ENCODE peak calls at places on chromosomes 6 and 20, in ten cellular contexts. One of them, this sample, is unnamed.
A peak's percentile ranks its signal among the peaks of the same experiment; 100 is the strongest.

GRCh38 chr6:122838060-122838780 is 49.2 kb downstream of the SMPDL3A start:
- DNase-seq in adrenal gland: no peak
- DNase-seq in mesenchymal stem cell: peak; percentile 26
- DNase-seq in keratinocyte: no peak
- DNase-seq in Peyer's patch: no peak
- DNase-seq in CD8-positive, alpha-beta T cell: no peak
- DNase-seq in naive thymus-derived CD4-positive, alpha-beta T cell: no peak
- DNase-seq in uterus: no peak
- DNase-seq in pancreas: no peak
- DNase-seq in CD8-positive, alpha-beta memory T cell: no peak
- DNase-seq in this sample: no peak

GRCh38 chr6:131954775-131955107 is 3.6 kb upstream of the CCN2 start:
- DNase-seq in keratinocyte: no peak
- DNase-seq in CD8-positive, alpha-beta T cell: no peak
- DNase-seq in pancreas: peak; percentile 69
- DNase-seq in adrenal gland: no peak
- DNase-seq in uterus: peak; percentile 28
- DNase-seq in mesenchymal stem cell: peak; percentile 95
- DNase-seq in CD8-positive, alpha-beta memory T cell: no peak
- DNase-seq in Peyer's patch: peak; percentile 71
- DNase-seq in naive thymus-derived CD4-positive, alpha-beta T cell: no peak
- DNase-seq in this sample: peak; percentile 65

GRCh38 chr6:87282743-87283142 is 39.6 kb upstream of the SMIM8 start:
- DNase-seq in adrenal gland: no peak
- DNase-seq in uterus: no peak
- DNase-seq in CD8-positive, alpha-beta memory T cell: no peak
- DNase-seq in pancreas: no peak
- DNase-seq in Peyer's patch: no peak
- DNase-seq in CD8-positive, alpha-beta T cell: no peak
- DNase-seq in mesenchymal stem cell: no peak
- DNase-seq in naive thymus-derived CD4-positive, alpha-beta T cell: no peak
- DNase-seq in keratinocyte: no peak
- DNase-seq in this sample: no peak

GRCh38 chr20:43941476-43942212 is 27.0 kb downstream of the TOX2 start:
- DNase-seq in naive thymus-derived CD4-positive, alpha-beta T cell: no peak
- DNase-seq in CD8-positive, alpha-beta memory T cell: no peak
- DNase-seq in mesenchymal stem cell: no peak
- DNase-seq in adrenal gland: no peak
- DNase-seq in uterus: no peak
- DNase-seq in pancreas: no peak
- DNase-seq in Peyer's patch: no peak
- DNase-seq in keratinocyte: no peak
- DNase-seq in CD8-positive, alpha-beta T cell: no peak
- DNase-seq in this sample: no peak

GRCh38 chr6:34301408-34301807 is 52.6 kb upstream of the SMIM29 start:
- DNase-seq in pancreas: peak; percentile 38
- DNase-seq in keratinocyte: no peak
- DNase-seq in CD8-positive, alpha-beta T cell: no peak
- DNase-seq in CD8-positive, alpha-beta memory T cell: no peak
- DNase-seq in mesenchymal stem cell: peak; percentile 77
- DNase-seq in Peyer's patch: no peak
- DNase-seq in adrenal gland: peak; percentile 39
- DNase-seq in uterus: peak; percentile 63
- DNase-seq in naive thymus-derived CD4-positive, alpha-beta T cell: no peak
- DNase-seq in this sample: peak; percentile 91

GRCh38 chr6:164925681-164926530 is 383.5 kb downstream of the C6orf118 start:
- DNase-seq in mesenchymal stem cell: no peak
- DNase-seq in uterus: no peak
- DNase-seq in keratinocyte: no peak
- DNase-seq in adrenal gland: no peak
- DNase-seq in naive thymus-derived CD4-positive, alpha-beta T cell: no peak
- DNase-seq in pancreas: no peak
- DNase-seq in CD8-positive, alpha-beta memory T cell: no peak
- DNase-seq in CD8-positive, alpha-beta T cell: no peak
- DNase-seq in Peyer's patch: no peak
- DNase-seq in this sample: no peak

GRCh38 chr20:38730989-38731737 is 6.9 kb downstream of the SLC32A1 start:
- DNase-seq in mesenchymal stem cell: peak; percentile 61
- DNase-seq in keratinocyte: no peak
- DNase-seq in CD8-positive, alpha-beta memory T cell: peak; percentile 64
- DNase-seq in naive thymus-derived CD4-positive, alpha-beta T cell: peak; percentile 75
- DNase-seq in adrenal gland: peak; percentile 76
- DNase-seq in pancreas: peak; percentile 65
- DNase-seq in uterus: peak; percentile 49
- DNase-seq in CD8-positive, alpha-beta T cell: peak; percentile 66
- DNase-seq in Peyer's patch: peak; percentile 84
- DNase-seq in this sample: peak; percentile 79

GRCh38 chr20:4916991-4917881 is 84.1 kb downstream of the SLC23A2 start:
- DNase-seq in Peyer's patch: no peak
- DNase-seq in adrenal gland: no peak
- DNase-seq in mesenchymal stem cell: peak; percentile 18
- DNase-seq in pancreas: no peak
- DNase-seq in CD8-positive, alpha-beta T cell: no peak
- DNase-seq in keratinocyte: no peak
- DNase-seq in naive thymus-derived CD4-positive, alpha-beta T cell: no peak
- DNase-seq in CD8-positive, alpha-beta memory T cell: no peak
- DNase-seq in uterus: no peak
- DNase-seq in this sample: no peak

GRCh38 chr6:163417595-163417994 is 3.1 kb downstream of the QKI start:
- DNase-seq in adrenal gland: no peak
- DNase-seq in pancreas: no peak
- DNase-seq in naive thymus-derived CD4-positive, alpha-beta T cell: no peak
- DNase-seq in mesenchymal stem cell: no peak
- DNase-seq in CD8-positive, alpha-beta T cell: no peak
- DNase-seq in CD8-positive, alpha-beta memory T cell: no peak
- DNase-seq in uterus: no peak
- DNase-seq in keratinocyte: no peak
- DNase-seq in Peyer's patch: no peak
- DNase-seq in this sample: no peak

GRCh38 chr6:163416380-163416629 is 1.8 kb downstream of the QKI start:
- DNase-seq in naive thymus-derived CD4-positive, alpha-beta T cell: no peak
- DNase-seq in CD8-positive, alpha-beta T cell: no peak
- DNase-seq in CD8-positive, alpha-beta memory T cell: no peak
- DNase-seq in pancreas: no peak
- DNase-seq in mesenchymal stem cell: no peak
- DNase-seq in adrenal gland: no peak
- DNase-seq in Peyer's patch: no peak
- DNase-seq in keratinocyte: no peak
- DNase-seq in uterus: no peak
- DNase-seq in this sample: no peak

GRCh38 chr6:163415620-163416379 is 1.3 kb downstream of the QKI start:
- DNase-seq in keratinocyte: no peak
- DNase-seq in pancreas: peak; percentile 33
- DNase-seq in mesenchymal stem cell: peak; percentile 75
- DNase-seq in Peyer's patch: peak; percentile 61
- DNase-seq in CD8-positive, alpha-beta T cell: peak; percentile 9
- DNase-seq in adrenal gland: peak; percentile 47
- DNase-seq in CD8-positive, alpha-beta memory T cell: peak; percentile 40
- DNase-seq in uterus: peak; percentile 30
- DNase-seq in naive thymus-derived CD4-positive, alpha-beta T cell: peak; percentile 46
- DNase-seq in this sample: peak; percentile 73

GRCh38 chr6:163415176-163415619 is 680 bp downstream of the QKI start:
- DNase-seq in uterus: peak; percentile 41
- DNase-seq in keratinocyte: no peak
- DNase-seq in adrenal gland: peak; percentile 46
- DNase-seq in naive thymus-derived CD4-positive, alpha-beta T cell: peak; percentile 36
- DNase-seq in CD8-positive, alpha-beta T cell: peak; percentile 11
- DNase-seq in Peyer's patch: peak; percentile 52
- DNase-seq in mesenchymal stem cell: no peak
- DNase-seq in pancreas: peak; percentile 42
- DNase-seq in CD8-positive, alpha-beta memory T cell: peak; percentile 35
- DNase-seq in this sample: no peak

DNA sequence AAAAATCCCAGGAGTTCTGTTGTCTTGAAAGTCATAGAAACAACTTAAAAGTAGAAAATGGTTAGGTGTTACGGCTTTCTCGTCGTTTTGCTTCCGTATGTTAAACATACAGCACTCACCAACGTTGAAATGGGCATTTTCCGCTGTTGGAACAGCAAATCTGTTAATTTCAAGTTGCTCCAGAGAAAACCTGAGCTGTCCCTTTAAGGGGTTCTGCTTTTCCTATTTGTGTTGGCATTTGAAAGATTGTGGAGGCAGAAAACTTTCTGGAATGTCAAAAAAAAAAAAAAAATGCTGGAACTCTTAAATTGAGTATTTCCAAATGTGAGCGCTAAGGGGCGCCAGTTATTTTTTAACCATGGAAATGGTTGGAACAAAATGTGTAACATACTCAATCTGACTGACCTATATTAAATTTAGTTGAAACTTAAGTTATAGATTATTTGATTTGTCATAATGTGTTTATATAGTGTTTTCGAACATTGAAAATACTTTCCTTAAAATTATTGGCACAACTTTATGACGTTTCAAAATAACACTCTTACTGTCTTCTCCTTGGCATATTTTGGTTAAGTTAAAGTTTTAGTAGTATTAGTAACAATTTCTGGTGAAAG is 2.2 kb downstream of the QKI start:
- DNase-seq in pancreas: peak; percentile 53
- DNase-seq in mesenchymal stem cell: peak; percentile 90
- DNase-seq in CD8-positive, alpha-beta memory T cell: peak; percentile 30
- DNase-seq in CD8-positive, alpha-beta T cell: peak; percentile 10
- DNase-seq in keratinocyte: no peak
- DNase-seq in uterus: no peak
- DNase-seq in adrenal gland: peak; percentile 74
- DNase-seq in naive thymus-derived CD4-positive, alpha-beta T cell: peak; percentile 47
- DNase-seq in Peyer's patch: peak; percentile 63
- DNase-seq in this sample: no peak
- H3K27me3 ChIP-seq in pancreas: no peaks in the 10 kb centered on the region
- H3K27me3 ChIP-seq in mesenchymal stem cell: no peaks in the 10 kb centered on the region
- H3K27me3 ChIP-seq in CD8-positive, alpha-beta memory T cell: no peaks in the 10 kb centered on the region
- H3K27me3 ChIP-seq in CD8-positive, alpha-beta T cell: no peaks in the 10 kb centered on the region
- H3K27me3 ChIP-seq in keratinocyte: no peaks in the 10 kb centered on the region
- H3K27me3 ChIP-seq in uterus: no peaks in the 10 kb centered on the region
- H3K27me3 ChIP-seq in adrenal gland: no peaks in the 10 kb centered on the region
- H3K27me3 ChIP-seq in naive thymus-derived CD4-positive, alpha-beta T cell: no peaks in the 10 kb centered on the region
- H3K27me3 ChIP-seq in Peyer's patch: no peaks in the 10 kb centered on the region
- H3K27me3 ChIP-seq in this sample: no peaks in the 10 kb centered on the region

DNA sequence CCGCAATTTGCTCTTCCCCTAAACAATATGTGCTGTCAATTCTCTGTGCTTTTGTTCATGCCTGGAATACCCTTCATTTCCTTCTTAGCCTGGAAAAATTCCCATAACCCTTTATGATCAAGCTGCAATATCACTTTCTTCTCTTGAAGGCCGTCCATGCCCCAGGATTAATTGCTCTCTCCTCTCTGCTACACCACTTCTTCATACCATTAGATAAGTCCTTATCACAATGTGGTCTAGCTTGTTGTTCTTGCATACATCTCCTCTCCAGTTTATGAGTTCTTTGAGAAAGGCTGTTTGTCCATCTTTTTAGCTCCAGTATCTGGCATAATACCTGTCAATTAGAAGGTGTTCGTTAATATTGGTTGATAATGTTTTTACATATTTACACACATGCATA is 111.2 kb upstream of the SAMD5 start:
- DNase-seq in adrenal gland: no peak
- DNase-seq in pancreas: no peak
- DNase-seq in CD8-positive, alpha-beta memory T cell: no peak
- DNase-seq in CD8-positive, alpha-beta T cell: no peak
- DNase-seq in mesenchymal stem cell: no peak
- DNase-seq in uterus: no peak
- DNase-seq in Peyer's patch: no peak
- DNase-seq in naive thymus-derived CD4-positive, alpha-beta T cell: no peak
- DNase-seq in keratinocyte: no peak
- DNase-seq in this sample: no peak
- H3K27me3 ChIP-seq in adrenal gland: no peaks in the 10 kb centered on the region
- H3K27me3 ChIP-seq in pancreas: no peaks in the 10 kb centered on the region
- H3K27me3 ChIP-seq in CD8-positive, alpha-beta memory T cell: no peaks in the 10 kb centered on the region
- H3K27me3 ChIP-seq in CD8-positive, alpha-beta T cell: no peaks in the 10 kb centered on the region
- H3K27me3 ChIP-seq in mesenchymal stem cell: no peaks in the 10 kb centered on the region
- H3K27me3 ChIP-seq in uterus: no peaks in the 10 kb centered on the region
- H3K27me3 ChIP-seq in Peyer's patch: no peaks in the 10 kb centered on the region
- H3K27me3 ChIP-seq in naive thymus-derived CD4-positive, alpha-beta T cell: no peaks in the 10 kb centered on the region
- H3K27me3 ChIP-seq in keratinocyte: no peaks in the 10 kb centered on the region
- H3K27me3 ChIP-seq in this sample: no peaks in the 10 kb centered on the region

GRCh38 chr6:150599199-150600002 is at the start of gene PLEKHG1:
- DNase-seq in mesenchymal stem cell: peak; percentile 16
- DNase-seq in Peyer's patch: peak; percentile 92
- DNase-seq in CD8-positive, alpha-beta memory T cell: peak; percentile 61
- DNase-seq in keratinocyte: no peak
- DNase-seq in pancreas: peak; percentile 53
- DNase-seq in adrenal gland: peak; percentile 56
- DNase-seq in CD8-positive, alpha-beta T cell: peak; percentile 18
- DNase-seq in naive thymus-derived CD4-positive, alpha-beta T cell: peak; percentile 50
- DNase-seq in uterus: peak; percentile 69
- DNase-seq in this sample: peak; percentile 87

GRCh38 chr6:150593119-150593518 is 6.6 kb upstream of the PLEKHG1 start:
- DNase-seq in CD8-positive, alpha-beta T cell: no peak
- DNase-seq in pancreas: no peak
- DNase-seq in Peyer's patch: no peak
- DNase-seq in mesenchymal stem cell: no peak
- DNase-seq in keratinocyte: no peak
- DNase-seq in adrenal gland: no peak
- DNase-seq in naive thymus-derived CD4-positive, alpha-beta T cell: no peak
- DNase-seq in CD8-positive, alpha-beta memory T cell: no peak
- DNase-seq in uterus: no peak
- DNase-seq in this sample: no peak

GRCh38 chr6:150598858-150599198 is 857 bp upstream of the PLEKHG1 start:
- DNase-seq in naive thymus-derived CD4-positive, alpha-beta T cell: no peak
- DNase-seq in uterus: no peak
- DNase-seq in Peyer's patch: no peak
- DNase-seq in adrenal gland: no peak
- DNase-seq in keratinocyte: no peak
- DNase-seq in CD8-positive, alpha-beta memory T cell: no peak
- DNase-seq in pancreas: no peak
- DNase-seq in mesenchymal stem cell: no peak
- DNase-seq in CD8-positive, alpha-beta T cell: no peak
- DNase-seq in this sample: no peak

GRCh38 chr6:150598401-150598800 is 1.3 kb upstream of the PLEKHG1 start:
- DNase-seq in CD8-positive, alpha-beta T cell: no peak
- DNase-seq in keratinocyte: no peak
- DNase-seq in CD8-positive, alpha-beta memory T cell: no peak
- DNase-seq in Peyer's patch: no peak
- DNase-seq in pancreas: no peak
- DNase-seq in adrenal gland: no peak
- DNase-seq in mesenchymal stem cell: no peak
- DNase-seq in naive thymus-derived CD4-positive, alpha-beta T cell: no peak
- DNase-seq in uterus: no peak
- DNase-seq in this sample: no peak

DNA sequence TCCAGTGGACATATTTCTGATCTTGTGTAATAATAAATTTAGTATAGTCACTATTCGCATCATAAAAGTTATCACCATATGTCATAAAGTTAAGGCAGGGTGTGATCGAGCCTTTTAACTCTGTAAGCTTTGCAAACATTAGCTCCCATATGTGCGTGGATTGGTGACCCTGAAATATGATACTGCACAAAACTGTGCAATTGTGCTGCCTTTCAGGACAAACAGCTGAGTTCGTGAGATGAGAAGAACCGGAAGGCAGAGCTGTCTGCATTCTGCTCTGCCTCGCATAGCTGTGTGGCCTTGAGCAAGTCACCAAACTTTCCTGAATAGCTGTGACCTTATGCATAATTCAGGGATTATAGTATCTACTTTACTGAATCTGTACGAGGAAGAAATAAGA is 3.2 kb upstream of the PLEKHG1 start:
- DNase-seq in mesenchymal stem cell: no peak
- DNase-seq in adrenal gland: no peak
- DNase-seq in CD8-positive, alpha-beta T cell: no peak
- DNase-seq in CD8-positive, alpha-beta memory T cell: no peak
- DNase-seq in keratinocyte: no peak
- DNase-seq in Peyer's patch: peak; percentile 57
- DNase-seq in pancreas: no peak
- DNase-seq in uterus: no peak
- DNase-seq in naive thymus-derived CD4-positive, alpha-beta T cell: no peak
- DNase-seq in this sample: no peak
- H3K27me3 ChIP-seq in mesenchymal stem cell: peaks cover 53% of the 10 kb centered on the region
- H3K27me3 ChIP-seq in adrenal gland: peaks cover 5% of the 10 kb centered on the region
- H3K27me3 ChIP-seq in CD8-positive, alpha-beta T cell: peaks cover 13% of the 10 kb centered on the region
- H3K27me3 ChIP-seq in CD8-positive, alpha-beta memory T cell: no peaks in the 10 kb centered on the region
- H3K27me3 ChIP-seq in keratinocyte: peaks cover 22% of the 10 kb centered on the region
- H3K27me3 ChIP-seq in Peyer's patch: no peaks in the 10 kb centered on the region
- H3K27me3 ChIP-seq in pancreas: no peaks in the 10 kb centered on the region
- H3K27me3 ChIP-seq in uterus: no peaks in the 10 kb centered on the region
- H3K27me3 ChIP-seq in naive thymus-derived CD4-positive, alpha-beta T cell: peaks cover 2% of the 10 kb centered on the region
- H3K27me3 ChIP-seq in this sample: no peaks in the 10 kb centered on the region

GRCh38 chr20:2538931-2539330 is 2.6 kb downstream of the TMC2 start:
- DNase-seq in pancreas: no peak
- DNase-seq in CD8-positive, alpha-beta T cell: no peak
- DNase-seq in naive thymus-derived CD4-positive, alpha-beta T cell: no peak
- DNase-seq in adrenal gland: no peak
- DNase-seq in uterus: no peak
- DNase-seq in Peyer's patch: no peak
- DNase-seq in CD8-positive, alpha-beta memory T cell: no peak
- DNase-seq in mesenchymal stem cell: no peak
- DNase-seq in keratinocyte: no peak
- DNase-seq in this sample: no peak
- H3K27me3 ChIP-seq in pancreas: no peaks in the 10 kb centered on the region
- H3K27me3 ChIP-seq in CD8-positive, alpha-beta T cell: no peaks in the 10 kb centered on the region
- H3K27me3 ChIP-seq in naive thymus-derived CD4-positive, alpha-beta T cell: no peaks in the 10 kb centered on the region
- H3K27me3 ChIP-seq in adrenal gland: no peaks in the 10 kb centered on the region
- H3K27me3 ChIP-seq in uterus: no peaks in the 10 kb centered on the region
- H3K27me3 ChIP-seq in Peyer's patch: no peaks in the 10 kb centered on the region
- H3K27me3 ChIP-seq in CD8-positive, alpha-beta memory T cell: no peaks in the 10 kb centered on the region
- H3K27me3 ChIP-seq in mesenchymal stem cell: peaks cover 76% of the 10 kb centered on the region
- H3K27me3 ChIP-seq in keratinocyte: peaks cover 43% of the 10 kb centered on the region
- H3K27me3 ChIP-seq in this sample: no peaks in the 10 kb centered on the region